ENCODE peak calls at places on chromosomes 4 and X, in four cellular contexts. X, R, V and H are unnamed samples.

GRCh38 chr4:77021614-77022089 is 54.1 kb downstream of the CCNI start:
- DNase-seq in R (no peak), X (peak; percentile 80), V (peak; percentile 34), H (peak; percentile 65)

GRCh38 chrX:115013705-115014104 is 3.7 kb downstream of the IL13RA2 start:
- DNase-seq in V (no peak), R (no peak), X (no peak), H (peak; percentile 2)

GRCh38 chr4:76003015-76003414 is 4.3 kb downstream of the CXCL9 start:
- DNase-seq in V (no peak), R (no peak), X (no peak), H (no peak)

GRCh38 chr4:78481180-78481579 is 70.4 kb upstream of the ANXA3 start:
- DNase-seq in V (no peak), X (peak; percentile 48), R (no peak), H (peak; percentile 97)

GRCh38 chr4:95362906-95363578 is 185.7 kb downstream of the UNC5C start:
- DNase-seq in R (no peak), V (no peak), X (peak; percentile 6), H (no peak)

GRCh38 chr4:173494013-173494970 is 35.7 kb downstream of the HAND2 start:
- DNase-seq in X (peak; percentile 59), V (peak; percentile 65), R (peak; percentile 69), H (peak; percentile 49)

GRCh38 chrX:318068-318738 is 393 bp downstream of the GTPBP6 start:
- DNase-seq in V (peak; percentile 99), X (peak; percentile 99), R (peak; percentile 100), H (peak; percentile 98)

GRCh38 chrX:93538575-93538974 is 134.8 kb downstream of the NAP1L3 start:
- DNase-seq in X (no peak), V (no peak), R (no peak), H (no peak)

GRCh38 chrX:42093756-42094155 is 170.4 kb upstream of the CASK start:
- DNase-seq in X (peak; percentile 45), R (no peak), V (no peak), H (no peak)

GRCh38 chrX:120468479-120468824 is 644 bp downstream of the LAMP2 start:
- DNase-seq in X (no peak), R (no peak), V (no peak), H (no peak)

GRCh38 chr4:185700048-185700447 is 111.9 kb downstream of the SORBS2 start:
- DNase-seq in R (no peak), V (no peak), X (no peak), H (no peak)

GRCh38 chr4:2432991-2433530 is 14.3 kb downstream of the CFAP99 start:
- DNase-seq in V (no peak), X (peak; percentile 72), R (peak; percentile 64), H (peak; percentile 57)

GRCh38 chrX:7047951-7048350 is 99.6 kb upstream of the STS start:
- DNase-seq in V (no peak), R (no peak), X (no peak), H (no peak)

GRCh38 chr4:155403886-155404285 is 27.1 kb upstream of the MAP9 start:
- DNase-seq in X (peak; percentile 11), V (no peak), R (no peak), H (peak; percentile 62)

GRCh38 chrX:40109288-40110008 is 11.7 kb upstream of the BCOR start:
- DNase-seq in V (peak; percentile 75), X (no peak), R (no peak), H (no peak)

GRCh38 chrX:48003367-48003757 is 427 bp downstream of the ZNF182 start:
- DNase-seq in R (no peak), V (no peak), X (no peak), H (no peak)

GRCh38 chr4:8558080-8558960 is 21.9 kb upstream of the GPR78 start:
- DNase-seq in X (peak; percentile 15), R (no peak), V (no peak), H (peak; percentile 40)

GRCh38 chr4:148007303-148007702 is 275.4 kb downstream of the ARHGAP10 start:
- DNase-seq in V (no peak), R (peak; percentile 53), X (peak; percentile 96), H (peak; percentile 98)

GRCh38 chr4:69708211-69708610 is 52.2 kb downstream of the SULT1B1 start:
- DNase-seq in X (no peak), V (no peak), R (no peak), H (no peak)

GRCh38 chrX:115911967-115912366 is 258.6 kb upstream of the AGTR2 start:
- DNase-seq in V (no peak), R (no peak), X (no peak), H (no peak)

GRCh38 chr4:83516042-83516772 is 19.7 kb upstream of the GPAT3 start:
- DNase-seq in V (no peak), X (peak; percentile 32), R (no peak), H (peak; percentile 89)

GRCh38 chr4:147160908-147161513 is 215.3 kb upstream of the TTC29 start:
- DNase-seq in X (peak; percentile 73), V (no peak), R (no peak), H (peak; percentile 45)

GRCh38 chrX:19121898-19122640 is at the start of gene ADGRG2:
- DNase-seq in V (peak; percentile 56), X (no peak), R (no peak), H (no peak)
- TF ChIP-seq CTCF in V (peak; percentile 13), X (peak; percentile 36), R (no peak), H (no peak)

DNA sequence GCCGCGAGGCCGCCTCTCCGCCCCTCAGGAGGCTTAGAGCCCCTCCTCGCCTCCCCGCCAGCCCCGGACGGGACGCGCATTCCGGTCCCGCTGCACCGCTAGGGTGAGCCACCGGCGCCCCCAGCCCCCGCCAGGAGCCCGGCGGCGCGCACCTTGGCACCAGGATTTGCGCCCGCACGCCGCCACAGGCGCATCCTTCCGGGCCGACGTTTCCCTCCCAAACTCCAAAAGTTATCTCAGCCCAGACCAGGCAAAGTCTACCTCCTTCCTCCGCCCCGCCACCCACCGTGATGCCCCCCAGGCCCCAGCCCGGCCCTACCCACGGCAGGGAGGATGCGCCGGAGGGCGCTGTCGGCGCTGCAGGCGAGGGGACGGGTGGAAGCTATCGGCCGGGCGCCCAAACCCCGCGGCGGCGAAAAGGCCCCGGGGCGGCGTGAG is 538 bp downstream of the SCML2 start:
- DNase-seq in R (no peak), V (no peak), X (no peak), H (no peak)
- TF ChIP-seq CTCF in R (no peak), V (no peak), X (no peak), H (peak; percentile 4)

DNA sequence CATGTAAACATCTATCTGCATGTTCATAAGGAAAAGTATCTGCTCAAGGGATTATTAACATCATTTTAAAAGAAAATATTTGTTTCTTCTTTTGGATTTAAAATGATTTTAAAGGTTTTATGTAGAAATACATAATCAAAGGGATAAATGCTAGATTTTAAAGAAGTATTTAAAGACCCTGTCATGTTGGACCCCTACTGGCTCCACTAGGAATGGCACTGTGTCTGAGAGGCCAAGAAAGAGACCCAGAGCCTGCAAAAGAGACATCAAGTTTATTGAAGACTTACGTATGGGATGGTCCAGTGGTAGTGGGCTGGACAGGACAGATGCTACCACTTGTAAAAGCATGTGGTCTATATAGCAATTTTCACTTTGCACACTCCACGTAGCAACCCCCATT is 78.7 kb upstream of the PCDH18 start:
- DNase-seq in X (peak; percentile 39), R (no peak), V (no peak), H (peak; percentile 16)
- TF ChIP-seq CTCF in X (peak; percentile 77), R (no peak), V (peak; percentile 23), H (peak; percentile 81)

DNA sequence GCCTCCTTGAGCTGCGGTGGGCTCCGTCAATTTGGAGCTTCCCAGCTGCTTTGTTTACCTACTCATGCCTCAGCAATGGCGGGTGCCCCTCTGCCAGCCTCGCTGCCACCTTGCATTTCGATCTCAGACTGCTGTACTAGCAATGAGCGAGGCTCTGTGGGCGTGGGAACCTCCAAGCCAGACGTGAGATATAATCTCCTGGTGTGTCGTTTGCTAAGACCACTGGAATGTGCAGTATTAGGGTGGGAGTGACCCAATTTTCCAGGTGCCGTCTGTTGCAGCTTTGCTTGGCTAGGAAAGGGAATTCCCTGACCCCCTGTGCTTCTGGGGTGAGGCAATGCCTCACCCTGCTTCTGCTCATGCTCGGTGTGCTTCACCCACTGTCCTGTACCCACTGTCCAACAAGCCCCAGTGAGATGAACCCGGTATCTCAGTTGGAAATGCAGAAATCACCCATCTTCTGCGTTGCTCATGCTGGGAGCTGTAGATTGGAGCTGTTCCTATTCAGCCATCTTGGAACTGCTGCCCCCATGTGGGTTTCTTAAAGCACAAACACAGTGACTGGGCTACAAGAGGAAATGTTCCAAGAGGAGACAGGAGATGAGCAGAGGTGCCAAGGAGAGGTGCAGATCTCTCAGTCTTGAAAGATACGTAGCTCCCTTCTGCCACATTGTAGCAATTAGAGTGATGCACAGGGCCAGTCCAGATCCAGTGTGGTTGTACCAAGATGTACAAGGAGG is 193.0 kb upstream of the IGFBP7 start:
- DNase-seq in V (no peak), X (peak; percentile 4), R (no peak), H (no peak)
- TF ChIP-seq CTCF in V (no peak), X (peak; percentile 24), R (no peak), H (no peak)

GRCh38 chr4:41991916-41992767 is 1.8 kb downstream of the SLC30A9 start:
- DNase-seq in R (no peak), V (no peak), X (no peak), H (no peak)

GRCh38 chr4:41998019-41998418 is 7.7 kb downstream of the SLC30A9 start:
- DNase-seq in R (no peak), X (no peak), V (no peak), H (no peak)

GRCh38 chr4:41992967-41993857 is 2.9 kb downstream of the SLC30A9 start:
- DNase-seq in X (no peak), V (no peak), R (no peak), H (no peak)

GRCh38 chr4:41990383-41991111 is at the start of gene SLC30A9:
- DNase-seq in X (peak; percentile 92), R (peak; percentile 97), V (peak; percentile 96), H (peak; percentile 91)

GRCh38 chr4:41994461-41994860 is 4.1 kb downstream of the SLC30A9 start:
- DNase-seq in V (no peak), X (no peak), R (no peak), H (no peak)
- TF ChIP-seq CTCF in V (no peak), X (no peak), R (no peak), H (peak; percentile 41)

GRCh38 chr4:98626350-98626749 is 32.1 kb downstream of the TSPAN5 start:
- DNase-seq in X (peak; percentile 87), R (no peak), V (no peak), H (peak; percentile 85)
- TF ChIP-seq CTCF in X (peak; percentile 53), R (no peak), V (no peak), H (peak; percentile 13)